ENCODE peak calls at places on chromosomes 4 and X, in seven cellular contexts. E is mesenchymal stem cell, F is mucosa of descending colon, X is thyroid gland, L is psoas muscle, T is Panc1, D is body of pancreas. Z is an unnamed sample. For H3K4me1 and H3K36me3, the result is how much of the 10 kb centered on the place peaks cover.

GRCh38 chr4:19776021-19776459 is 475.7 kb upstream of the SLIT2 start:
- DNase-seq in E (peak), F (no peak), X (peak), L (no peak), T (peak), D (no peak), Z (no peak)

GRCh38 chrX:353566-354535 is 32.9 kb downstream of the PPP2R3B start:
- DNase-seq in E (no peak), F (no peak), X (no peak), L (peak), T (no peak), D (no peak), Z (no peak)

GRCh38 chr4:87819281-87819919 is 13.4 kb upstream of the MEPE start:
- DNase-seq in E (peak), F (no peak), X (no peak), L (no peak), T (no peak), D (no peak), Z (no peak)

GRCh38 chr4:24482871-24483270 is 101.5 kb downstream of the DHX15 start:
- DNase-seq in E (no peak), F (no peak), X (no peak), L (no peak), T (no peak), D (no peak), Z (no peak)

GRCh38 chrX:20361890-20362262 is 95.2 kb upstream of the RPS6KA3 start:
- DNase-seq in E (peak), F (no peak), X (peak), L (no peak), T (no peak), D (peak), Z (no peak)

GRCh38 chrX:95076449-95076848 is 1402.4 kb downstream of the FAM133A start:
- DNase-seq in E (peak), F (no peak), X (no peak), L (no peak), T (no peak), D (no peak), Z (peak)

GRCh38 chrX:154058207-154058997 is 38.7 kb upstream of the IRAK1 start:
- DNase-seq in E (no peak), F (no peak), X (no peak), L (no peak), T (no peak), D (no peak), Z (no peak)

GRCh38 chr4:66640216-66640615 is 905.1 kb downstream of the CENPC start:
- DNase-seq in E (no peak), F (no peak), X (no peak), L (no peak), T (no peak), D (no peak), Z (no peak)

GRCh38 chr4:3250956-3251690 is 2.2 kb downstream of the MSANTD1 start:
- DNase-seq in E (no peak), F (no peak), X (peak), L (peak), T (no peak), D (peak), Z (peak)

GRCh38 chr4:74886490-74886889 is 46.4 kb upstream of the PARM1 start:
- DNase-seq in E (peak), F (no peak), X (peak), L (no peak), T (no peak), D (no peak), Z (no peak)

GRCh38 chrX:15128838-15129237 is 141.0 kb downstream of the ASB9 start:
- DNase-seq in E (no peak), F (peak), X (no peak), L (no peak), T (no peak), D (no peak), Z (no peak)

GRCh38 chrX:28670074-28670473 is 82.8 kb downstream of the IL1RAPL1 start:
- DNase-seq in E (no peak), F (no peak), X (no peak), L (no peak), T (no peak), D (no peak), Z (no peak)

GRCh38 chr4:119206178-119206577 is 6.3 kb upstream of the USP53 start:
- DNase-seq in E (no peak), F (no peak), X (no peak), L (no peak), T (no peak), D (no peak), Z (no peak)

GRCh38 chrX:77442728-77443127 is 4.5 kb upstream of the FGF16 start:
- DNase-seq in E (peak), F (no peak), X (no peak), L (no peak), T (no peak), D (no peak), Z (no peak)

GRCh38 chr4:112377127-112377635 is 80.0 kb downstream of the ALPK1 start:
- DNase-seq in E (no peak), F (no peak), X (no peak), L (no peak), T (no peak), D (no peak), Z (no peak)

GRCh38 chrX:18617351-18617750 is 54.6 kb downstream of the RS1 start:
- DNase-seq in E (peak), F (peak), X (no peak), L (no peak), T (no peak), D (peak), Z (no peak)

GRCh38 chrX:137033774-137034507 is at the start of gene GPR101:
- DNase-seq in E (no peak), F (no peak), X (no peak), L (no peak), T (no peak), D (no peak), Z (no peak)

GRCh38 chr4:7073526-7074390 is 5.9 kb upstream of the GRPEL1 start:
- DNase-seq in E (peak), F (peak), X (peak), L (no peak), T (peak), D (no peak), Z (peak)

GRCh38 chr4:48905363-48906015 is 1.1 kb downstream of the OCIAD2 start:
- DNase-seq in E (peak), F (peak), X (no peak), L (no peak), T (no peak), D (peak), Z (no peak)

GRCh38 chrX:45762699-45763647 is 562.3 kb upstream of the DIPK2B start:
- DNase-seq in E (peak), F (no peak), X (no peak), L (no peak), T (no peak), D (no peak), Z (no peak)
- H3K4me1 ChIP-seq in E (under half), F (under half), X (under half), L (under half), T (under half), D (under half), Z (under half)

DNA sequence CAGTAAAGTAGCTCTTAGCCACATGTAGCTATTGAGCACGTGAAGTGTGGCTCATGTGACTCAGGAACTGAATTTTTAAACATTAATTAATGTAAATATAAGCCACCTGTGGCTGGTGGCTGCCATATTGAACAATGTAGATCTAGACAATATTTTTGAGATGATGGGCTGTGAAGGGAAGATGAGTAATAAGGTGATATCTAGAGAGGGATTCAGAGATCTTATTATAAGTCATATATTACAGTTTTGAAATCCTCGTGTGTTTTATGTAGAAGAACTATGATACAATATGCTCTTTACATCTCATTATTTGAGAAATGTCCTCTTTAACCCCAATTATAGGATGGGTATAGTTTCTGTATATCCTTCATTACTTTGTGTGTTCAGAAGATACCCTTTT is 5.6 kb downstream of the GAR1 start:
- DNase-seq in E (no peak), F (no peak), X (no peak), L (no peak), T (no peak), D (no peak), Z (no peak)
- H3K36me3 ChIP-seq in E (half or more), F (under half), X (under half), L (half or more), T (under half), D (under half), Z (half or more)

GRCh38 chrX:10631416-10632145 is 11.2 kb upstream of the MID1 start:
- DNase-seq in E (no peak), F (no peak), X (no peak), L (no peak), T (no peak), D (no peak), Z (no peak)
- H3K4me1 ChIP-seq in E (under half), F (under half), X (under half), L (under half), T (under half), D (under half), Z (under half)

DNA sequence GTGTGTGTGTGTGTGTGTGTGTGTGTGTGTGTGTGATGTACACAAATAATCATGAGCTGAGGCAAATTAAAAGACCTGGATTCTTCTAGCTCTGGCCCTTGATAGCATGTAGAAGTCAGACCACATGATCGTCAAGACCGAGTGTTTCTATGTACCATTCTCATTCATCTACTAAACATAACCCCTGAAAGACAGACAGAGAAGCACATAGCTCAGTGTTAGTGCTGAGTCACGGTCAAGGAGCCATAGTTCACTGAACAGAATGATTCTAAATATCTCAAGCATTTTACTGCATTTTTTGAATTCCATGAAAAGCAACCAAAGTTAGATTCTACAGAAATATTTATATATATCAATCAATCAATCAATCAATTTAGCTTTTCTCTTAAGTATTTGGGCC is 412.3 kb upstream of the CXorf51A start:
- DNase-seq in E (no peak), F (no peak), X (no peak), L (no peak), T (no peak), D (no peak), Z (no peak)
- H3K36me3 ChIP-seq in E (under half), F (under half), X (under half), L (under half), T (under half), D (under half), Z (under half)

GRCh38 chr4:128355301-128355700 is 67.7 kb upstream of the PGRMC2 start:
- DNase-seq in E (peak), F (peak), X (no peak), L (no peak), T (no peak), D (no peak), Z (peak)

GRCh38 chr4:128354205-128354821 is 66.7 kb upstream of the PGRMC2 start:
- DNase-seq in E (peak), F (peak), X (peak), L (no peak), T (peak), D (peak), Z (peak)

GRCh38 chr4:128350449-128351045 is 62.9 kb upstream of the PGRMC2 start:
- DNase-seq in E (no peak), F (no peak), X (no peak), L (no peak), T (no peak), D (no peak), Z (no peak)

GRCh38 chr4:128351502-128351901 is 63.9 kb upstream of the PGRMC2 start:
- DNase-seq in E (no peak), F (no peak), X (no peak), L (no peak), T (no peak), D (no peak), Z (no peak)

DNA sequence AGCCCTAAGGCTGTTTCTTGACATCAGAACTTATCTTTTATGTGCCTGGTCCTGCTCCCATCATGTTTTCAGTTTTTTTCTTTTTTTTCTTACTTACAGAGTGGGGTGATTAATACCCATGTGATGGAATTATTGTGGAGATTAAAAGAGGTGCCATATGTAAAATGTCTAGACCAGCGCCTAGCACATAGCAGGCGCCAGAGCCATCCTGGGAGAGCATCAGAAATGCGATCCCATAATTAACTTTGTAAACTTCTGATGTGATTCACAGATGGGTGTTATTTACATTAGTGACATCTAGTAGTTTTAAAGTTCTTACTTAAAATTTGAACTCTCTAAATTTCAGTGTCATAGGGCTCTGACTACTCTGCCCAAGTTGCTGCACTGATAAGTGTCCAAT is 66.2 kb upstream of the PGRMC2 start:
- DNase-seq in E (peak), F (no peak), X (no peak), L (no peak), T (no peak), D (no peak), Z (no peak)
- H3K4me1 ChIP-seq in E (under half), F (under half), X (half or more), L (under half), T (under half), D (under half), Z (under half)

GRCh38 chrX:11888421-11888820 is 130.4 kb downstream of the MSL3 start:
- DNase-seq in E (no peak), F (no peak), X (no peak), L (no peak), T (no peak), D (no peak), Z (no peak)

GRCh38 chrX:11899091-11899490 is 141.1 kb downstream of the MSL3 start:
- DNase-seq in E (peak), F (no peak), X (no peak), L (no peak), T (no peak), D (no peak), Z (no peak)

GRCh38 chrX:11890843-11891514 is 132.9 kb downstream of the MSL3 start:
- DNase-seq in E (no peak), F (peak), X (no peak), L (peak), T (no peak), D (no peak), Z (no peak)

DNA sequence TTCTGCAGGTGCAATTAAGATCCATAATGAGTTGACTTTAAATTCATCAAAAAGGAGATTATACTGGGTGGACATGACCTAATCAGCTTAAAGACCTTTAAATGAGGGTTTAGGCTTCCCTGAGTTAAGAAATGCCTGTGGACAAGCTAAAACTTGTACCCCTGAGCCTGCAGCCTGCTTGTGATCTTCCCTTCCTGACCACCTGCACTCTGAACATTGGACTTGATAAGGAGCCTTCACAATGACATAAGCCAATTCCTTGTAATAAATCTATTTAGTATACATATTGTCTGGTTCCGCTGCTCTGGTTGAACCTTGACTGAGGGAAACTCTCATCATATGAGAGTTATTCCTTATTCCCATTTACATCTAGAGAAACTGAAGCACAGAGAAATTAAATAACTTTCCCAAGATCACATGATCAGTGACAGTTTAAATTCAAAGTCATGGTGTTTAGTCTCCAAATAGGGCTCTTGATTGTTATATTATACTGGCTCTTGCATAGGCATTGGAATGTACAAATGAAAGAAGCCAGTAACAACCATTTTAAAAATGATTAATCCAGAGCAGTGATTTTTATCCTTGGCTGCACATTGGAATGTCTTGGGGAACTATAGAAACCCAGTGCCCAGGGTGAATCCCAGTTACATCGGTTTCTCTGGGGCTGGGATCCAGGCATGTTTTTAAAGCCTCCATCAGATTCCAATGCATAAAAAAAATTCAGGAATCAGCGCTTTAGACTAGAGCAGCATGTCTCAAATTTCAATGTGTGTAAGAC is 136.1 kb downstream of the MSL3 start:
- DNase-seq in E (no peak), F (no peak), X (no peak), L (no peak), T (no peak), D (no peak), Z (no peak)
- H3K36me3 ChIP-seq in E (under half), F (under half), X (under half), L (under half), T (under half), D (under half), Z (under half)